ENCODE peak calls at places on chromosomes 7 and 10, in four cellular contexts. R, D, N and L are unnamed samples.

GRCh38 chr7:120337308-120337907 is 64.4 kb downstream of the KCND2 start:
- DNase-seq in N (no peak), D (no peak), R (no peak), L (no peak)

GRCh38 chr7:94656658-94656924 is 658 bp upstream of the SGCE start:
- DNase-seq in R (no peak), D (no peak), N (no peak), L (no peak)

GRCh38 chr7:118245267-118246040 is 20.9 kb downstream of the ANKRD7 start:
- DNase-seq in R (no peak), N (no peak), D (no peak), L (no peak)

GRCh38 chr10:129958118-129958685 is 5.9 kb downstream of the EBF3 start:
- DNase-seq in N (no peak), R (no peak), D (no peak), L (no peak)

GRCh38 chr10:89458760-89459159 is 44.4 kb downstream of the IFIT5 start:
- DNase-seq in R (no peak), D (no peak), N (no peak), L (no peak)

GRCh38 chr10:114856544-114857287 is 35.1 kb downstream of the FHIP2A start:
- DNase-seq in N (no peak), R (no peak), D (no peak), L (no peak)

GRCh38 chr10:78510566-78511323 is 477.1 kb downstream of the RPS24 start:
- DNase-seq in N (no peak), R (no peak), D (peak), L (no peak)

GRCh38 chr10:122376364-122376961 is 2.0 kb downstream of the PLEKHA1 start:
- DNase-seq in N (no peak), D (no peak), R (no peak), L (no peak)

GRCh38 chr7:158407581-158408331 is 179.9 kb downstream of the PTPRN2 start:
- DNase-seq in D (no peak), R (peak), N (no peak), L (peak)

GRCh38 chr7:20598479-20599419 is 16.7 kb upstream of the ABCB5 start:
- DNase-seq in R (peak), N (no peak), D (no peak), L (peak)

GRCh38 chr10:118251791-118252190 is 90.3 kb downstream of the FAM204A start:
- DNase-seq in N (no peak), R (no peak), D (no peak), L (no peak)

GRCh38 chr10:99784731-99785441 is 2.4 kb downstream of the ABCC2 start:
- DNase-seq in D (no peak), N (no peak), R (no peak), L (no peak)

GRCh38 chr7:49038821-49039358 is 114.5 kb downstream of the CDC14C start:
- DNase-seq in N (no peak), R (no peak), D (peak), L (no peak)

GRCh38 chr7:139647812-139648616 is 124.5 kb downstream of the CLEC2L start:
- DNase-seq in D (no peak), N (no peak), R (no peak), L (no peak)

GRCh38 chr7:43572516-43573049 is 10.3 kb upstream of the STK17A start:
- DNase-seq in N (no peak), D (peak), R (no peak), L (no peak)

GRCh38 chr10:121459279-121459764 is 138.9 kb downstream of the FGFR2 start:
- DNase-seq in N (no peak), R (no peak), D (no peak), L (no peak)